ENCODE peak calls at places on chromosomes 6 and 20, in five cellular contexts. E is heart left ventricle, Q is tibial nerve, O is breast epithelium, S is right lobe of liver. U is an unnamed sample. For H3K27me3 and H3K4me1, the result is how much of the 10 kb centered on the place peaks cover.

GRCh38 chr6:71349976-71350615 is 61.5 kb downstream of the OGFRL1 start:
- DNase-seq in E (peak), Q (no peak), O (peak), S (no peak), U (no peak)

GRCh38 chr6:131948692-131949614 is 2.2 kb downstream of the CCN2 start:
- DNase-seq in E (no peak), Q (no peak), O (no peak), S (no peak), U (no peak)

GRCh38 chr20:16672299-16672698 is 57.5 kb upstream of the SNRPB2 start:
- DNase-seq in E (no peak), Q (no peak), O (no peak), S (no peak), U (no peak)

GRCh38 chr20:32574296-32575226 is 10.6 kb downstream of the NOL4L start:
- DNase-seq in E (no peak), Q (no peak), O (no peak), S (no peak), U (no peak)

GRCh38 chr6:98871057-98871456 is 36.7 kb downstream of the POU3F2 start:
- DNase-seq in E (no peak), Q (no peak), O (no peak), S (no peak), U (no peak)

GRCh38 chr6:104625536-104625935 is 234.2 kb downstream of the HACE1 start:
- DNase-seq in E (no peak), Q (no peak), O (no peak), S (no peak), U (no peak)

GRCh38 chr6:37538107-37538506 is 38.4 kb upstream of the CCDC167 start:
- DNase-seq in E (no peak), Q (no peak), O (no peak), S (no peak), U (no peak)

GRCh38 chr20:5393218-5393870 is 76.6 kb upstream of the PROKR2 start:
- DNase-seq in E (no peak), Q (no peak), O (no peak), S (no peak), U (no peak)

GRCh38 chr20:48295445-48295903 is 510.2 kb upstream of the SULF2 start:
- DNase-seq in E (peak), Q (no peak), O (peak), S (no peak), U (no peak)

GRCh38 chr6:149015877-149016525 is 269.2 kb downstream of the UST start:
- DNase-seq in E (no peak), Q (no peak), O (no peak), S (no peak), U (no peak)

GRCh38 chr20:38658879-38659612 is 57.4 kb downstream of the ARHGAP40 start:
- DNase-seq in E (no peak), Q (no peak), O (no peak), S (no peak), U (no peak)

GRCh38 chr20:36833275-36834020 is 42.5 kb upstream of the TLDC2 start:
- DNase-seq in E (no peak), Q (no peak), O (no peak), S (no peak), U (peak)

GRCh38 chr6:137471497-137471896 is 22.7 kb downstream of the OLIG3 start:
- DNase-seq in E (no peak), Q (no peak), O (no peak), S (no peak), U (no peak)

GRCh38 chr6:163419413-163420314 is 5.1 kb downstream of the QKI start:
- DNase-seq in E (no peak), Q (no peak), O (no peak), S (no peak), U (no peak)

GRCh38 chr6:149045404-149045803 is 272.1 kb upstream of the TAB2 start:
- DNase-seq in E (no peak), Q (no peak), O (no peak), S (no peak), U (no peak)

GRCh38 chr20:49846206-49846807 is 33.7 kb downstream of the SLC9A8 start:
- DNase-seq in E (no peak), Q (no peak), O (no peak), S (no peak), U (peak)

GRCh38 chr6:128167552-128167951 is 266.7 kb upstream of the THEMIS start:
- DNase-seq in E (no peak), Q (no peak), O (no peak), S (no peak), U (no peak)

GRCh38 chr6:88013554-88013953 is 34.1 kb upstream of the SPACA1 start:
- DNase-seq in E (no peak), Q (no peak), O (no peak), S (no peak), U (no peak)

GRCh38 chr20:63373996-63374395 is 12.8 kb upstream of the CHRNA4 start:
- DNase-seq in E (no peak), Q (no peak), O (no peak), S (no peak), U (no peak)

GRCh38 chr20:40720826-40721225 is 31.8 kb upstream of the MAFB start:
- DNase-seq in E (no peak), Q (no peak), O (no peak), S (no peak), U (no peak)

GRCh38 chr6:18115356-18115755 is 7.1 kb downstream of the NHLRC1 start:
- DNase-seq in E (no peak), Q (no peak), O (no peak), S (no peak), U (no peak)

GRCh38 chr6:14270142-14270893 is 152.7 kb downstream of the CD83 start:
- DNase-seq in E (no peak), Q (no peak), O (no peak), S (no peak), U (no peak)

GRCh38 chr6:134884752-134885151 is 65.1 kb downstream of the ALDH8A1 start:
- DNase-seq in E (no peak), Q (no peak), O (no peak), S (no peak), U (no peak)

GRCh38 chr20:23622839-23623343 is 14.9 kb downstream of the CST3 start:
- DNase-seq in E (peak), Q (peak), O (peak), S (no peak), U (peak)

GRCh38 chr6:89954721-89955148 is 60.5 kb downstream of the GJA10 start:
- DNase-seq in E (no peak), Q (no peak), O (no peak), S (no peak), U (no peak)

GRCh38 chr6:31898200-31899011 is 908 bp upstream of the EHMT2 start:
- DNase-seq in E (no peak), Q (no peak), O (no peak), S (no peak), U (peak)

GRCh38 chr6:13365320-13365719 is 37.0 kb upstream of the TBC1D7 start:
- DNase-seq in E (no peak), Q (no peak), O (no peak), S (no peak), U (no peak)

GRCh38 chr6:51663525-51663924 is 423.9 kb downstream of the PKHD1 start:
- DNase-seq in E (no peak), Q (no peak), O (no peak), S (no peak), U (no peak)

GRCh38 chr6:89917801-89918366 is 23.6 kb downstream of the GJA10 start:
- DNase-seq in E (no peak), Q (no peak), O (no peak), S (no peak), U (no peak)

GRCh38 chr6:40844241-40844640 is 194.8 kb downstream of the UNC5CL start:
- DNase-seq in E (no peak), Q (no peak), O (no peak), S (no peak), U (no peak)

GRCh38 chr6:84072452-84072997 is 39.0 kb downstream of the MRAP2 start:
- DNase-seq in E (no peak), Q (no peak), O (no peak), S (no peak), U (no peak)

GRCh38 chr20:58719258-58719657 is 26.7 kb downstream of the NPEPL1 start:
- DNase-seq in E (no peak), Q (no peak), O (peak), S (peak), U (peak)

GRCh38 chr6:160765412-160765811 is 63.4 kb downstream of the PLG start:
- DNase-seq in E (no peak), Q (no peak), O (no peak), S (no peak), U (no peak)

GRCh38 chr6:137779982-137780381 is 87.1 kb upstream of the TNFAIP3 start:
- DNase-seq in E (no peak), Q (no peak), O (no peak), S (no peak), U (no peak)

GRCh38 chr20:59031326-59032022 is 661 bp downstream of the ATP5F1E start:
- DNase-seq in E (no peak), Q (no peak), O (no peak), S (no peak), U (no peak)

GRCh38 chr6:30102701-30103629 is 9.9 kb downstream of the TRIM31 start:
- DNase-seq in E (peak), Q (peak), O (peak), S (peak), U (peak)

GRCh38 chr6:30100585-30101422 is 12.1 kb downstream of the TRIM31 start:
- DNase-seq in E (peak), Q (no peak), O (peak), S (peak), U (peak)

GRCh38 chr6:30101423-30101938 is 11.4 kb downstream of the TRIM31 start:
- DNase-seq in E (no peak), Q (no peak), O (no peak), S (no peak), U (no peak)

GRCh38 chr6:30101939-30102700 is 10.8 kb downstream of the TRIM31 start:
- DNase-seq in E (peak), Q (peak), O (peak), S (peak), U (peak)

GRCh38 chr6:30103630-30104179 is 9.2 kb downstream of the TRIM31 start:
- DNase-seq in E (no peak), Q (no peak), O (no peak), S (no peak), U (no peak)
- H3K27me3 ChIP-seq in E (under half), Q (under half), O (under half), S (under half), U (under half)

DNA sequence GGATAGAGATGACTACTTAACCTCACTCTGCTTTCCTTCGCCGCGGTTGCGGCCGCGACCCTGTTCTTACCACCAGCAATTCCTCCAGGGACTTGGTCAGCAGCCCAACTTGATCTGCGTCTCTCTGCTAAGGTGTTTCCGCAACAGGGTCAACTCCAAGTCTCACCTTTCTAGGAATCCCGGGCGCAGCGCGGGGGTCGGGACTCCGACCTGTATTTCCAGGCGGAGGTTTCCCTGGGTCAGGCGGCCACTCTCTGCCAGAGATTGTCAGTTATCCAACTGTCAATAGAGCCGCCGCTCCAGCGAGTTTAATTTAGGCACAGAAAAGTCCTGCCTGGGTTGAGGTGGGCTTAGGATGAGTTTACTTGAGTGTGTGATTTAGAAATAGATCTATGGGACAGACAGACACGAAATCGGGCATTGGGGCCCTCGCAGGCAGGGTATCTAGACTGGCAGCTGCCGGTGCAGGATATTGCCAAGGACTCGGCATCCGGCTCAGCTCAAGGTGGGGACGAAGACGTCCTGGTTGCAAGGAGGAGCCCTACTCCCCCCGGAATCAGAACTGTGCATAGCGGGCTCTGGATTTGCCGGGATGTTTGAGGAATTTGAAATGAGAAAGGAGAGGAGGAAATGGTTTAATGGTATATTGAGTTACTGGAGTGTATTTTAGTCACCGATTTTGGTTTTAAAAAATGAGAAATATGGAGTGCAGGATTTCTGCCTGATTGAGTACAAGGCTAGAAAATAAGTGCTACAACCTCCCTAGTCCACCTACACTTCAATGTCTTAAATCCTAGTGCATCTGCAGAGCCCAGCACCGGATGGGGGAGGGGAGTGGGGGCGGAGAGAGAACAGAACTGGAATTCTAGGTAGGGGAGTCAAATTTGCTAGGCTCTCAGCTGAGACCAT is 23.7 kb downstream of the POM121L2 start:
- DNase-seq in E (no peak), Q (no peak), O (no peak), S (no peak), U (no peak)
- TF ChIP-seq POLR2A in E (no peak), Q (no peak), O (no peak), S (no peak), U (no peak)

GRCh38 chr20:45341579-45341938 is 6.7 kb downstream of the SDC4 start:
- DNase-seq in E (no peak), Q (no peak), O (no peak), S (no peak), U (no peak)

GRCh38 chr20:45342863-45343444 is 5.3 kb downstream of the SDC4 start:
- DNase-seq in E (no peak), Q (no peak), O (peak), S (no peak), U (no peak)

GRCh38 chr20:45343445-45343866 is 4.8 kb downstream of the SDC4 start:
- DNase-seq in E (no peak), Q (no peak), O (peak), S (peak), U (peak)

GRCh38 chr20:45340951-45341350 is 7.3 kb downstream of the SDC4 start:
- DNase-seq in E (no peak), Q (no peak), O (no peak), S (no peak), U (no peak)

DNA sequence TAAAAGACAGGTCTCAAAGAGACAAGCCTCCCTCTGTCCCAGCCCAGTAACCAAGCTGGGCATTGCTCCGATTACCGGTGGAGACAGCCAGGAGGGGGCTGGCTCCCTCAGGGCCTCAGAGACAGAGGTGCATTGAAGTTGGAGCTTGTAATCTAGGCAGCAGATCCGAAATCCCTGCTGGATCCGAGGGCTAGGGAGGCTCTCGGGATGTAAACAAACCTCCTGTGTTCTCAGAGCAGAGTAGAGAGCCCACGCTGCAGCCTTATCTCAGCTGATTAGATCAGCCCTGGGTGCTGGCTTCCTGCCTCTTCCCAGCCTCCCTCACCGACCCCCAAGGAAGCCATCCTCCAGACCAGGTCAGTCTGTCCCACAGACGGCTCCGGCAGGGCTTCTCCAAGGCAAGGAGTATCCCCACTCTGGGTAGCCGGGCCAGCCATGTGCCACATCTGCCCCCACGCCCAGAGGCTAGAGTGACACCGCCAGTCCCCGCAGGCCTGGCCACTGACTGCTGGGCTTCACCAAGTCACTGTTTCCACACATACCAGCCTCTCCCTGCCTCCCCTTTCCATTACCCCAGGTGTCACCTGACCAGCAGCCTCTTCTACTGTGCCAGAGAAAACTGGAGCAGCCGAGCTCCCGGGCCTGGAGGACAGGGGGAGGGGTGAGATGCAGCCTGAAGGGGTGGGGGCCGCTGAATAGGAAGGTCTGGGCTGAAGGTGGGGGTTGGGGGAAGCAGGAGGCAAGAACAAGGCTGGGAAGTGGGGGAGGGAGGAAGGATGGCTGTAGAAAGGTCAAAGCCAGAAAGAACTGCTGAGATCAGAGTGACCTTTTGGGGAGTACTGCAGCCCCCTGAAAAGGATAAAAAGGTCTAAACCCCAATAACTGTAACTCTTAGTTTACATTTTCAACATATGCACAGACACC is 6.0 kb downstream of the SDC4 start:
- DNase-seq in E (peak), Q (no peak), O (peak), S (peak), U (peak)
- H3K4me1 ChIP-seq in E (half or more), Q (under half), O (under half), S (under half), U (half or more)

GRCh38 chr6:38716825-38717224 is 1.7 kb downstream of the DNAH8 start:
- DNase-seq in E (no peak), Q (no peak), O (no peak), S (no peak), U (no peak)
- H3K27me3 ChIP-seq in E (half or more), Q (under half), O (under half), S (under half), U (half or more)

DNA sequence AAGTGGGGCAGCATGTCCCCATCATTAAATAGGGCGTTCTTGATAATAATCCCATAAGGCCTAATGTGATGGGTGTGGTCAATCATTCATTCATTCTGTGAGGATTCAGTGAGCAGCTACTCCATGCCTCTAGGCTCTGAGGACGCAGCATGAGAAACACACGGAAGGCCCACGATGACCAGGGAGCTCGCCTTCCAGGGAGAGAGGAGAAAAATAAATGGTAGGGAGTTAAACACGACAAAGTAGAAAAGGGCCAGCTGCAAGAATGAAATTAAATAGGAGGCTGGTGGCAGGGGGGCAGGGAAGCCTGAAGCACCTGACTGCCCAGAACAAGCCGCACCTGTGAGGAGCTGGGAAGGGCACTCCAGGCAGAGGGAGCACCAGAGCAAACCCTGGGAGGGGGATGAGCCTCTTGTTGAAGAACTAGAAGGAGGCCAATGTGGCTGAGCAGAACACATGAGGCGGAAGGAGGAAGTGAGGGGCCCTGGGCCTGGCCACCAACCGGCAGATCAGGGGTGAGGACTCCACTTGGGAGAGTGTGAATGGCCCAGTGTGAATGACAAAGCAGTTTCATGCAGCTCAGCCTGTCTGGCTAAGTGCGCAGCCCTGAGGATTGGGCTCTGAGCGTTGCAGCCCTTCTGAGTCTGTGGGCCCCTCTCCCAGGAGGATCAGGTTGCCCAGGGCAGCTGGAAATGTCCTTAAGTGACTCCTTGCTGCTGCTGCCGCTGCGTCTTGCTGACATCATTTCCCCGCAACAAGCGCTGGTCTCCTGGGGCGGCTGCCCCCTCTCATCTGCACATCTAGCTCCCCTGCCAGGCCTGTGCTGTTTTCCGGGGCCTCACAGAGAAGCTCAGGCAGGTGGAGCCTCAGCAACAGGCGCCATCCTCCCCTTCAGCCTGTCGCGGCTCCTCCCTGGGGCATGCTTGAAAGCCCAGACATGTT is 99.9 kb downstream of the CDH26 start:
- DNase-seq in E (peak), Q (no peak), O (no peak), S (no peak), U (peak)
- TF ChIP-seq POLR2A in E (no peak), Q (no peak), O (no peak), S (no peak), U (no peak)

GRCh38 chr20:62354031-62354808 is 12.9 kb downstream of the LAMA5 start:
- DNase-seq in E (no peak), Q (no peak), O (no peak), S (no peak), U (no peak)

GRCh38 chr20:62356948-62357667 is 10.0 kb downstream of the LAMA5 start:
- DNase-seq in E (peak), Q (no peak), O (no peak), S (peak), U (no peak)

GRCh38 chr20:62354811-62355341 is 12.2 kb downstream of the LAMA5 start:
- DNase-seq in E (no peak), Q (no peak), O (no peak), S (no peak), U (no peak)

GRCh38 chr20:62356143-62356947 is 10.8 kb downstream of the LAMA5 start:
- DNase-seq in E (peak), Q (no peak), O (no peak), S (no peak), U (no peak)

DNA sequence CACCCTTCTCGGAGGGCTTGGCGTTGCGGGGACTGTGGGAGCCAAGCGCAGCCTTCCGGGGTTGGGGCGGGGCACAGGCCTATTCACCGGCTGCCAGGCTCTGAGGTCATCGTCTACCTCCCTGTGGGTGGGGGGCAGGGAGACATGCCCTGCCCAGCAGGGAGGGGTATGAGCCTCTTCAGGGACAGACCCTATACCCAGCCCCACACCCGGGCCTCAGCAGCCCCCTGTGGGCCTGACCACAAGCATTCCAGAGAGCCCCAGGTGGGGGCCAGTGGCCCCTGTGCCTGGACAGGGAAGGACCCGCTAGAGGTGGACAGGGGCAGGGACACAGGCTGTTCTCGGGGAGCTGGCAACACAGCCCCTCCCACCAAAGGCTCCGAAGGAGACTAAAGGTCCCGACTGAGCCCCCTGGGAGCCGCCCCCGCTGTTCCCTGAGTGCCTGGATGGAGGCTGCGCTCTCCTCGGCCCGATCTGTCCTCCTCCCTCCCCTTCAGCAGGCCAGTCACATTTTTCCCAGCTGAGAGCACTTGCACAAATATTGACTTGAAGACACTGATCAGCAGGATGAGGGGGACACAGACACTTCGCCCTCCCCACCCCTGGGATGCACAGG is 11.5 kb downstream of the LAMA5 start:
- DNase-seq in E (peak), Q (no peak), O (no peak), S (no peak), U (no peak)
- H3K4me1 ChIP-seq in E (half or more), Q (under half), O (under half), S (under half), U (half or more)